ENCODE peak calls at places on chromosomes 16 and 17, in seven cellular contexts. M is lower lobe of right lung, G is sigmoid colon, R is psoas muscle, O is SK-N-SH, B is tibial nerve, V is neural progenitor cell. F is an unnamed sample.
A peak's percentile ranks its signal among the peaks of the same experiment; 100 is the strongest.

GRCh38 chr16:89460556-89460955 is 29.8 kb downstream of the ANKRD11 start:
- DNase-seq in M (no peak), G (no peak), R (no peak), O (no peak), B (no peak), V (no peak), F (no peak)

GRCh38 chr17:31674717-31675349 is 184.2 kb downstream of the COPRS start:
- DNase-seq in M (no peak), G (no peak), R (no peak), O (no peak), B (no peak), V (no peak), F (no peak)

GRCh38 chr17:4006165-4006589 is 41.9 kb upstream of the ATP2A3 start:
- DNase-seq in M (peak; percentile 73), G (peak; percentile 60), R (no peak), O (no peak), B (no peak), V (no peak), F (no peak)

GRCh38 chr17:71801301-71801700 is 319.5 kb upstream of the SOX9 start:
- DNase-seq in M (no peak), G (no peak), R (no peak), O (no peak), B (no peak), V (no peak), F (no peak)

GRCh38 chr16:76123966-76124365 is 153.2 kb upstream of the CNTNAP4 start:
- DNase-seq in M (no peak), G (no peak), R (no peak), O (no peak), B (no peak), V (no peak), F (no peak)

GRCh38 chr16:49699718-49700117 is 156.2 kb downstream of the ZNF423 start:
- DNase-seq in M (no peak), G (no peak), R (no peak), O (no peak), B (no peak), V (no peak), F (no peak)

GRCh38 chr16:25135239-25135878 is 23.8 kb downstream of the LCMT1 start:
- DNase-seq in M (no peak), G (no peak), R (no peak), O (no peak), B (no peak), V (no peak), F (no peak)

GRCh38 chr17:8015957-8016631 is 13.7 kb downstream of the GUCY2D start:
- DNase-seq in M (peak; percentile 76), G (peak; percentile 68), R (no peak), O (peak; percentile 71), B (no peak), V (peak; percentile 52), F (no peak)

GRCh38 chr17:44065668-44066203 is 735 bp downstream of the LSM12 start:
- DNase-seq in M (peak; percentile 25), G (no peak), R (no peak), O (no peak), B (no peak), V (no peak), F (no peak)

GRCh38 chr17:2028234-2028614 is 1.7 kb upstream of the DPH1 start:
- DNase-seq in M (no peak), G (no peak), R (no peak), O (no peak), B (no peak), V (no peak), F (no peak)

GRCh38 chr17:31371511-31372097 is 19.9 kb upstream of the RAB11FIP4 start:
- DNase-seq in M (no peak), G (no peak), R (no peak), O (no peak), B (no peak), V (no peak), F (no peak)

GRCh38 chr17:34797724-34798123 is 163.5 kb downstream of the CCT6B start:
- DNase-seq in M (no peak), G (no peak), R (no peak), O (no peak), B (no peak), V (peak; percentile 92), F (no peak)

GRCh38 chr16:19680972-19681371 is 37.1 kb downstream of the KNOP1 start:
- DNase-seq in M (no peak), G (no peak), R (peak; percentile 59), O (no peak), B (no peak), V (no peak), F (no peak)

GRCh38 chr17:32998111-32998892 is 6.7 kb downstream of the SPACA3 start:
- DNase-seq in M (peak; percentile 80), G (peak; percentile 80), R (peak; percentile 83), O (peak; percentile 82), B (peak; percentile 94), V (peak; percentile 85), F (no peak)

GRCh38 chr17:49717371-49717841 is 9.6 kb upstream of the SLC35B1 start:
- DNase-seq in M (no peak), G (no peak), R (peak; percentile 76), O (no peak), B (no peak), V (no peak), F (no peak)

GRCh38 chr16:67779256-67780014 is 26.9 kb downstream of the RANBP10 start:
- DNase-seq in M (no peak), G (no peak), R (no peak), O (no peak), B (no peak), V (no peak), F (no peak)

GRCh38 chr17:1509255-1509943 is 7.0 kb downstream of the INPP5K start:
- DNase-seq in M (no peak), G (no peak), R (no peak), O (no peak), B (no peak), V (no peak), F (no peak)

GRCh38 chr17:80035687-80035936 is at the start of gene TBC1D16:
- DNase-seq in M (no peak), G (no peak), R (no peak), O (no peak), B (no peak), V (no peak), F (no peak)

GRCh38 chr16:2753523-2754020 is 1.1 kb downstream of the SRRM2 start:
- DNase-seq in M (peak; percentile 27), G (no peak), R (no peak), O (no peak), B (no peak), V (peak; percentile 35), F (no peak)

GRCh38 chr16:27335349-27336052 is 21.7 kb downstream of the IL4R start:
- DNase-seq in M (no peak), G (no peak), R (no peak), O (no peak), B (no peak), V (no peak), F (no peak)

GRCh38 chr17:54901230-54901847 is 687 bp downstream of the TOM1L1 start:
- DNase-seq in M (no peak), G (no peak), R (no peak), O (peak; percentile 27), B (no peak), V (no peak), F (peak; percentile 77)

GRCh38 chr16:30370444-30371247 is at the start of gene TBC1D10B:
- DNase-seq in M (peak; percentile 96), G (peak; percentile 100), R (peak; percentile 98), O (peak; percentile 93), B (peak; percentile 99), V (peak; percentile 100), F (peak; percentile 98)

GRCh38 chr16:30371248-30371816 is 1.0 kb upstream of the TBC1D10B start:
- DNase-seq in M (no peak), G (no peak), R (no peak), O (no peak), B (no peak), V (no peak), F (no peak)

GRCh38 chr16:30368792-30369090 is 1.6 kb downstream of the TBC1D10B start:
- DNase-seq in M (no peak), G (no peak), R (no peak), O (no peak), B (no peak), V (no peak), F (no peak)

GRCh38 chr16:30369091-30369937 is 980 bp downstream of the TBC1D10B start:
- DNase-seq in M (no peak), G (peak; percentile 75), R (peak; percentile 68), O (no peak), B (no peak), V (peak; percentile 73), F (no peak)

GRCh38 chr16:30369938-30370443 is 303 bp downstream of the TBC1D10B start:
- DNase-seq in M (no peak), G (no peak), R (no peak), O (no peak), B (no peak), V (no peak), F (no peak)
- TF ChIP-seq CTCF in M (no peak), G (no peak), R (peak; percentile 26), O (peak; percentile 10), B (peak; percentile 7), V (peak; percentile 32), F (peak; percentile 19)

GRCh38 chr16:22162658-22163009 is 328 bp downstream of the SDR42E2 start:
- DNase-seq in M (no peak), G (no peak), R (no peak), O (no peak), B (no peak), V (no peak), F (no peak)
- H3K4me3 ChIP-seq in M (peak overlapping the region; percentile 14), G (no peak overlapping the region), R (peak overlapping the region; percentile 42), O (no peak overlapping the region), B (peak overlapping the region; percentile 4), V (peak overlapping the region; percentile 47), F (peak overlapping the region; percentile 9)

DNA sequence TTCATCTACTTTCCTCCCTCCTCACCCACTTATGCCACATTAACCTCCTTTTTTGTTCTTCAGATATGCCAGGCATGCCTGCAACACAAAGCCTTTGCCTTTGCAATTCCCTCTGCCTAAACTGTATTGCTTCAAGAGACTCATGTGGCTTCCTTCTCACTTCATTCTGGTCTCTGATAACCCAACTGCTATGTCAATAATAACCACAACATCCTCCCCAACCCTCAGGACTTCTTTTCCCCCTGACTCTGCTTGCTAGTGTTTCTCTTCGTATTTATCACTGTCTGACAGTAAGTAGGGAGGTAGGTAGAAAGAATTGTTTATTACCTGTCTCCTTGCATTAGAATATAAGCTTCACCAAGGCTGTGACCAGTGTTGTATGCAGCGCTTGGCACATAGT is 22.4 kb downstream of the RBL2 start:
- DNase-seq in M (no peak), G (no peak), R (no peak), O (no peak), B (no peak), V (no peak), F (no peak)
- H3K36me3 ChIP-seq in M (peaks cover 96% of the 10 kb centered on the region), G (peaks cover 45% of the 10 kb centered on the region), R (peaks cover 100% of the 10 kb centered on the region), O (peaks cover 71% of the 10 kb centered on the region), B (peaks cover 16% of the 10 kb centered on the region), V (peaks cover 4% of the 10 kb centered on the region), F (peaks cover 92% of the 10 kb centered on the region)

DNA sequence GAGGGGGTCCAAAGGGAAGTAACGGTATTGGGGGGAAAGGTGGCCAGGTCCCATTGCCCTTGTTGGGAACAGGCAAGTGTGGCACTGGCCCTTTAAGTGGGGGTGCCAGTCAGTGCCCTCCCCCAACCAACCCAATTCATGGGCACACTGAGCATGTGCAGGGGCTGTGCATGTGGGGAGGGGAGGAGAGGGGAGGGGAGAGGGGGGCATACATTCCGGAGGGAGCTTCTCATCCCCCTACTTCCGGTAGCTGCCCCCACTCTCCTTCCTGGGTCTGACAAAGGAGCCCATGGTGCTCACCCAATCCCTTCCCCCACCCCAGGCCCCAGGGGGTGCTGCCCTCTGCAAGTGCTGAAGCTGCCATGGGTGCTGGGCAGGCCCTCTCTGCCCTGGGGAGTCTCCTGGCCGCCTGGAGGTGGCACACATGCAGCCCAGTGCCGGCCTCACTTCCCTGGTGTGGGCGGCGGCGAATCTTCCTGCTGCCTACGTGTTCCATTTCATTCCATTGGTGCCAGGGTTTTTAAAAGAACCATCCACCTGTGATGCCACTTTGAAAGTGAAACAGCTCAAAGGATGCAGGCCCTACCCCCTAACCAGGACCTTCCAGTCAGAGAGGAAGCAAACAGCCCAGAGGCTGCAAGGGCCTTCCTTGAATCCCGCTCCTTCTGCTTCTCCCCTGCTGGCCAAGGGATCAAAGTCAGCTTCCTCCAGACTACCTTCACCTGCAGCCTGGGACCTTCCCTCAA is 11.0 kb downstream of the HEXIM2 start:
- DNase-seq in M (peak; percentile 74), G (peak; percentile 89), R (peak; percentile 88), O (peak; percentile 93), B (no peak), V (peak; percentile 62), F (peak; percentile 98)
- TF ChIP-seq CTCF in M (no peak), G (no peak), R (no peak), O (peak; percentile 28), B (no peak), V (no peak), F (peak; percentile 36)

F was measured in RWPE2.